ENCODE peak calls at places on chromosome 3, in four cellular contexts. One of them, this sample, is unnamed.
A peak's percentile ranks its signal among the peaks of the same experiment; 100 is the strongest.

GRCh38 chr3:17481116-17481515 is 261.3 kb downstream of the TBC1D5 start:
- DNase-seq in iPS DF 6.9: no peak
- DNase-seq in body of pancreas: no peak
- DNase-seq in cortex of kidney: no peak
- DNase-seq in this sample: no peak

GRCh38 chr3:145243875-145244274 is 917.1 kb downstream of the PLOD2 start:
- DNase-seq in body of pancreas: no peak
- DNase-seq in iPS DF 6.9: no peak
- DNase-seq in cortex of kidney: no peak
- DNase-seq in this sample: no peak

GRCh38 chr3:64801856-64802255 is 114.1 kb upstream of the ADAMTS9 start:
- DNase-seq in cortex of kidney: no peak
- DNase-seq in body of pancreas: no peak
- DNase-seq in iPS DF 6.9: no peak
- DNase-seq in this sample: no peak

GRCh38 chr3:18643290-18643689 is 218.2 kb upstream of the SATB1 start:
- DNase-seq in cortex of kidney: no peak
- DNase-seq in body of pancreas: peak; percentile 11
- DNase-seq in iPS DF 6.9: no peak
- DNase-seq in this sample: no peak

GRCh38 chr3:122942937-122943827 is 84.4 kb downstream of the SEMA5B start:
- DNase-seq in cortex of kidney: peak; percentile 18
- DNase-seq in body of pancreas: peak; percentile 87
- DNase-seq in iPS DF 6.9: peak; percentile 50
- DNase-seq in this sample: peak; percentile 87

GRCh38 chr3:131540143-131540542 is 37.4 kb upstream of the MRPL3 start:
- DNase-seq in body of pancreas: no peak
- DNase-seq in cortex of kidney: no peak
- DNase-seq in iPS DF 6.9: no peak
- DNase-seq in this sample: no peak

GRCh38 chr3:130702985-130703384 is 43.6 kb downstream of the PIK3R4 start:
- DNase-seq in body of pancreas: no peak
- DNase-seq in iPS DF 6.9: no peak
- DNase-seq in cortex of kidney: no peak
- DNase-seq in this sample: no peak

GRCh38 chr3:124558898-124559649 is 171.2 kb upstream of the UMPS start:
- DNase-seq in cortex of kidney: no peak
- DNase-seq in body of pancreas: peak; percentile 75
- DNase-seq in iPS DF 6.9: no peak
- DNase-seq in this sample: peak; percentile 86

GRCh38 chr3:12455740-12456139 is 28.5 kb upstream of the TSEN2 start:
- DNase-seq in iPS DF 6.9: no peak
- DNase-seq in cortex of kidney: no peak
- DNase-seq in body of pancreas: no peak
- DNase-seq in this sample: no peak